ENCODE peak calls at places on chromosomes 2 and 18, in eight cellular contexts. E is tibial nerve, O is cardiac muscle cell, X is PC-3, C is SJSA1, L is lower lobe of right lung, J is kidney, H is right cardiac atrium. V is an unnamed sample. For H3K4me1, the result is how much of the 10 kb centered on the place peaks cover.

GRCh38 chr2:54708584-54709340 is 14.7 kb upstream of the EML6 start:
- DNase-seq in E (no peak), O (no peak), X (no peak), H (peak), C (no peak), L (peak), J (peak), V (peak)

GRCh38 chr2:114038710-114039109 is 148.8 kb downstream of the ACTR3 start:
- DNase-seq in X (no peak), E (no peak), H (no peak), L (no peak), C (no peak), J (no peak), O (no peak), V (no peak)

GRCh38 chr18:6744816-6745455 is 15.4 kb downstream of the ARHGAP28 start:
- DNase-seq in C (no peak), H (no peak), X (no peak), J (no peak), L (no peak), O (no peak), E (no peak), V (no peak)

GRCh38 chr2:27653397-27653796 is 10.0 kb downstream of the SUPT7L start:
- DNase-seq in H (no peak), O (no peak), E (no peak), L (no peak), C (no peak), J (no peak), X (peak), V (no peak)

GRCh38 chr18:12838178-12838634 is 45.8 kb downstream of the PTPN2 start:
- DNase-seq in H (no peak), J (peak), O (no peak), C (peak), X (peak), E (no peak), L (peak), V (no peak)

GRCh38 chr2:207289295-207290018 is 123.7 kb upstream of the KLF7 start:
- DNase-seq in O (no peak), J (no peak), L (no peak), H (no peak), C (no peak), X (peak), E (no peak), V (no peak)

GRCh38 chr2:238945433-238946150 is 97.7 kb downstream of the TWIST2 start:
- DNase-seq in L (no peak), E (peak), C (peak), H (peak), O (no peak), J (no peak), X (peak), V (peak)

GRCh38 chr18:24818451-24818850 is 358.0 kb downstream of the HRH4 start:
- DNase-seq in E (no peak), L (no peak), O (no peak), X (no peak), C (no peak), H (no peak), J (no peak), V (no peak)

GRCh38 chr2:3189076-3189591 is 188.5 kb downstream of the EIPR1 start:
- DNase-seq in E (no peak), J (peak), O (no peak), H (peak), L (peak), X (peak), C (no peak), V (no peak)

GRCh38 chr18:8177330-8178016 is 431.8 kb upstream of the RAB12 start:
- DNase-seq in O (peak), L (no peak), X (peak), C (no peak), H (no peak), E (no peak), J (no peak), V (no peak)

GRCh38 chr18:48924621-48925601 is 25.9 kb downstream of the SMAD7 start:
- DNase-seq in J (peak), E (no peak), H (peak), C (no peak), X (no peak), O (no peak), L (no peak), V (no peak)

GRCh38 chr2:142033393-142033792 is 97.4 kb downstream of the LRP1B start:
- DNase-seq in X (peak), C (no peak), O (peak), E (no peak), L (no peak), J (no peak), H (no peak), V (no peak)

GRCh38 chr2:166643980-166644379 is 149.9 kb upstream of the SCN7A start:
- DNase-seq in E (no peak), H (no peak), X (no peak), J (no peak), O (no peak), C (no peak), L (no peak), V (no peak)

GRCh38 chr2:175855794-175856453 is 146.1 kb downstream of the LNPK start:
- DNase-seq in O (peak), H (peak), L (no peak), J (no peak), X (peak), C (peak), E (no peak), V (peak)

GRCh38 chr2:45273412-45274189 is 264.3 kb upstream of the SIX2 start:
- DNase-seq in C (no peak), H (no peak), E (no peak), O (no peak), J (no peak), X (peak), L (no peak), V (no peak)

GRCh38 chr2:170122883-170123547 is 54.9 kb upstream of the MYO3B start:
- DNase-seq in O (no peak), H (no peak), X (peak), J (no peak), L (no peak), E (no peak), C (no peak), V (no peak)

GRCh38 chr18:58638446-58638845 is 9.6 kb upstream of the ALPK2 start:
- DNase-seq in C (no peak), L (no peak), X (no peak), O (no peak), E (no peak), J (no peak), H (no peak), V (no peak)

GRCh38 chr2:49839818-49840217 is 685.5 kb upstream of the FSHR start:
- DNase-seq in H (no peak), C (no peak), O (no peak), E (no peak), L (no peak), J (no peak), X (no peak), V (no peak)

GRCh38 chr2:207219716-207220414 is 54.1 kb upstream of the KLF7 start:
- DNase-seq in X (peak), H (no peak), E (no peak), C (peak), J (no peak), L (no peak), O (no peak), V (no peak)

GRCh38 chr18:74631242-74632087 is 33.8 kb downstream of the ZNF407 start:
- DNase-seq in L (no peak), X (no peak), J (no peak), O (no peak), E (no peak), H (no peak), C (no peak), V (no peak)

GRCh38 chr2:144512421-144513272 is 7.3 kb downstream of the ZEB2 start:
- DNase-seq in O (no peak), H (no peak), J (no peak), C (no peak), L (no peak), E (no peak), X (no peak), V (no peak)

GRCh38 chr2:236572482-236572881 is 2.9 kb downstream of the ACKR3 start:
- DNase-seq in X (no peak), H (peak), L (no peak), J (no peak), E (no peak), C (no peak), O (no peak), V (peak)

GRCh38 chr18:70194227-70194890 is 11.1 kb downstream of the RTTN start:
- DNase-seq in O (no peak), E (no peak), J (no peak), H (no peak), X (no peak), C (no peak), L (no peak), V (no peak)

GRCh38 chr2:70930371-70931329 is 5.0 kb upstream of the ATP6V1B1 start:
- DNase-seq in J (no peak), L (no peak), H (no peak), X (no peak), C (no peak), E (no peak), O (no peak), V (no peak)

GRCh38 chr2:24490674-24491625 is at the start of gene NCOA1:
- DNase-seq in E (peak), X (peak), C (peak), H (peak), J (peak), O (peak), L (peak), V (peak)

GRCh38 chr2:55917117-55917516 is 6.5 kb downstream of the EFEMP1 start:
- DNase-seq in H (no peak), O (no peak), E (no peak), X (no peak), C (no peak), J (no peak), L (no peak), V (no peak)

GRCh38 chr2:55912926-55913325 is 10.7 kb downstream of the EFEMP1 start:
- DNase-seq in X (no peak), H (no peak), J (no peak), L (no peak), O (no peak), E (no peak), C (no peak), V (no peak)

GRCh38 chr2:55917713-55918390 is 5.7 kb downstream of the EFEMP1 start:
- DNase-seq in X (no peak), E (no peak), L (no peak), C (no peak), H (peak), O (no peak), J (no peak), V (no peak)

GRCh38 chr2:55916473-55917049 is 7.0 kb downstream of the EFEMP1 start:
- DNase-seq in X (no peak), C (no peak), J (no peak), O (no peak), L (no peak), H (no peak), E (no peak), V (no peak)

DNA sequence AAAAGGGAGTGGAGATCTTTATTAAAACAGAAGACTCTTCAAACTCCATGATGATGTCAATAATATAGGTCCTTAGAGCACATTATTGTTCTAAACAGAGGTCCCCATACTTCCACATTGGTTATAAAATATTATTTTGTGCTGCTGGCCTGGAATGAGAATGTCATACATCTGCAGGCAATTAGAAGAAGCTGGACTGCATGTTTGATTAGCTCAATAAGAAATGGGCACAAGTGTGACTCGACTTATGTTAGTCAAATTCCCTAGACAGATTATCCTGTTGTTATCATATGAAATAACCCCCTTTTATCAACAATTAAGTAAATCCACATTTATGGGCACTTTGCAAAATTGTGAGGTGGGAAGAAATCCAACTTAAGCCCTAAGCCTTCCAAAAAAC is 8.8 kb downstream of the EFEMP1 start:
- DNase-seq in X (no peak), E (no peak), C (no peak), O (no peak), J (no peak), H (no peak), L (no peak), V (no peak)
- H3K4me3 ChIP-seq in X (no peak), E (no peak), C (no peak), O (no peak), J (no peak), H (no peak), L (no peak), V (no peak)

GRCh38 chr2:72921866-72922265 is 4.5 kb downstream of the EMX1 start:
- DNase-seq in J (no peak), H (no peak), E (no peak), C (no peak), O (no peak), L (no peak), X (no peak), V (no peak)

GRCh38 chr2:72920317-72921087 is 3.2 kb downstream of the EMX1 start:
- DNase-seq in X (no peak), H (peak), L (no peak), C (peak), O (peak), J (no peak), E (no peak), V (no peak)

GRCh38 chr2:72921088-72921851 is 4.0 kb downstream of the EMX1 start:
- DNase-seq in J (no peak), E (no peak), L (no peak), O (no peak), X (no peak), H (no peak), C (no peak), V (no peak)

GRCh38 chr2:72917875-72918660 is 749 bp downstream of the EMX1 start:
- DNase-seq in E (no peak), H (no peak), L (no peak), J (no peak), X (no peak), C (peak), O (peak), V (no peak)

GRCh38 chr2:72919414-72920316 is 2.3 kb downstream of the EMX1 start:
- DNase-seq in J (no peak), E (no peak), H (no peak), X (no peak), C (peak), O (peak), L (no peak), V (no peak)
- H3K4me1 ChIP-seq in J (under half), E (half or more), H (under half), X (under half), C (under half), O (under half), L (half or more), V (half or more)

GRCh38 chr2:206160124-206160806 is 570 bp downstream of the EEF1B2 start:
- DNase-seq in L (no peak), J (no peak), E (no peak), O (peak), C (no peak), X (no peak), H (no peak), V (no peak)
- H3K27ac ChIP-seq in L (peak), J (peak), E (peak), O (peak), C (peak), X (peak), H (peak), V (peak)

DNA sequence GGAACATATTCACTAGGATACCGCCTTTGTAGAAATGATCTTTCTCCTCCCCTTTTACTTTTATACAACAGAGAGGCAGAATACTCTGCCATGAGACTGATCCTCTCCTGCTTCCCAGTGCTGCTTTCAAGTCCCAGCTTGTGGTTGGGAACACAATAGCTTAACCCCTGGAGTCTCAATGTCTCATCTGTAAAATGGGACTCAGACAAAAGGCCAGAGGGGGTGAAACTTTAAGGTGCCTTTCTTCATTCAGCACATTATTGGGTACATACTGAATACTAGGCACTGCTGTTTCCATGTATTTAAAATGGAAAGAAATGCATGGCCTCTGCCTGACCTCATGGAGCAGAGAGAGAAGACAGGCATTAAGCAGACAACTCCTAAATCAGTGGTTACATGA is 53.8 kb downstream of the MAP4K4 start:
- DNase-seq in H (no peak), L (no peak), X (no peak), O (no peak), J (no peak), E (no peak), C (no peak), V (no peak)
- H3K4me3 ChIP-seq in H (no peak), L (no peak), X (no peak), O (no peak), J (no peak), E (no peak), C (no peak), V (no peak)

DNA sequence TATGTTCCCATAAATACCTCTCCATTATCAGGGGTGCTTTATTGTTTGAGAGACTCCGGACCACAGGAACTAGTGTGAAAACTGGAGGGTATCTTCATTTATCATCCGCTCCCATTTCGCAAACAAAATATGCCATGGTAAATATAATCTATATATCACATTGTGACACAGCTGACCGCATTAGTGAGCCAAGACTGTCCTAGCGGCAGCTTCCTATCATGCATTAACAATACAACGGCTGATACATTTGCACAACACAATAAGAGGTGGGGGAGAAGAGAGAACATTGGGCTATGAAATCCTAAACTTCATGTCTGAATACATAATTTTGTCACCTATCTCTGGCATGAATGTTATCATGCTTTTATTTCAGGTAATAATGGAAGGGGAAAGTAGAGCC is 29.5 kb downstream of the BCL11A start:
- DNase-seq in X (no peak), O (no peak), L (no peak), J (no peak), E (no peak), H (no peak), C (no peak), V (no peak)
- H3K4me1 ChIP-seq in X (under half), O (under half), L (under half), J (under half), E (under half), H (under half), C (under half), V (half or more)

DNA sequence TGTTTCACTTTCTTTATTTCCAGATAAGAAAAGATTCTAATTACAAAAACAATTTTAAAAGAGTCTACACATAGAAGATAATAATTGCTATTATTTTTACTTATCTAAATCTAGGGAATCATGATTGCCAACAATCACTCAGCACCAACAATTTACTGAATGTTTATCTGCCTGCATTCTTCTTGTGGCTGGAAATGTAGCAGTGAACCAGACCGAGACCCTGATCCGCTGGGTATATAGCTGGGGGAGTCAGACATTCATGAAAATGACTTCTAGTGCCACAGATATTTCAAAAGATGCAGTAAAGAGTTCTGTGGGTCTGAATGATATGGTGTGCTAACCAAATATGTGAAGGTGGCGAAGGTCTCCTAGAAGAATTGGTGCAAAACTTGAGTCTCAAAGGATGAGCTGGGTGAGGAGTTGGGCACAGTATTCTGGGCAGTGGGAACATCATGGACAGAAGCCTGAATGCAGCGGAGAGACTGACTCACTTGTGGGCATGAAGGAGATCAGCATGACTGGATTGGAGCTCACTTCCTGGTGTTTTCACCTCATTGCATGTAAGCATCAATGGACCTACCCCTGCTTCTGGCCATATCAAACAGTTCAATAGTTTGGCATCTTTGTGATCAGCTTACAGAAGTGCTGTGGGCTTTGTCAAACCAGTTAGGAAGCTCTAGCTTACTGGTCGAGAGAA is 26.1 kb upstream of the FN1 start:
- DNase-seq in X (peak), O (no peak), E (no peak), H (no peak), J (no peak), C (no peak), L (no peak), V (no peak)
- H3K27ac ChIP-seq in X (no peak), O (no peak), E (no peak), H (no peak), J (no peak), C (peak), L (no peak), V (no peak)

DNA sequence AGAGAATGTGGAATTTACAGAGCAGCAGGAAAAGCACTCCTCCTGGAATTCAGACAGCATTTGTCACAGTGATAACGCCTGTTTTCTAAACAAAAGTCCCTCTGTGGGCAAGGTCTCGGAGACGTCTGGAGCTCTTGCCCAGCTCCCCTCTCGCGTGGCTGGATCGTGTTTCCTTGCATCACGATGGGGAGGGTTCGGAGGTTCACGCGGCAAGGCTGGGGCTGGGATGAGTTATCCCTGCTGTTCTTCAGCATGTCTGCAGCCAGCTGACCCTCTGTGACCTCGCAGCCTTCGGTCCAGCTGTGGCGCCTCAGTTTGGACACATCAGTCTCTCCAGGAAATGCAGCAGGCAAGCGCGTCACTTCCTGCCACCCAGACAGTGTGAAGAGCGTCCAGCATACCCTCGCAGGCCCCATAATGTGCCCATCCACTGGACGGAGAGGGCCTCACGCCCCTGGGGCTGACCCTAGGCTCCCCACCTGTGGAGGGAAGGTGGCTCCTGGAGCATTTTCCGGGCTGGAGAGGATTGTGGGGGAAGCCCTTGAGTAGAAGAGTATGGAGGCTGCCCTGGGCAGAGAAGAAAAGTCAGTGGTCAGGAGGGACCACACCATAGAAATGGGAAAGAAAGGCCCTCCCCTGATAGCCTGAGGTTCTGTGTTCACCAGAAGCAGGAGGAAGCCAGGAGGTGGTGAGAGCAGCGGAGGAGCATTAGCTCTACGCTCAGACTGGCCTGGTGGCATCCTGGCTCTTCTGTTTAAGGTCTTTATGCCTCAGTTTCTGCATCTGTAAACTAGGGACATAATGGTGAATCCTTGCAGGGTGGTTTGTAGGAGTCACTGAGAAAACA is 30.5 kb downstream of the GLI2 start:
- DNase-seq in C (peak), X (no peak), E (peak), J (peak), L (peak), O (peak), H (peak), V (peak)
- H3K4me3 ChIP-seq in C (no peak), X (no peak), E (no peak), J (no peak), L (no peak), O (no peak), H (no peak), V (no peak)

DNA sequence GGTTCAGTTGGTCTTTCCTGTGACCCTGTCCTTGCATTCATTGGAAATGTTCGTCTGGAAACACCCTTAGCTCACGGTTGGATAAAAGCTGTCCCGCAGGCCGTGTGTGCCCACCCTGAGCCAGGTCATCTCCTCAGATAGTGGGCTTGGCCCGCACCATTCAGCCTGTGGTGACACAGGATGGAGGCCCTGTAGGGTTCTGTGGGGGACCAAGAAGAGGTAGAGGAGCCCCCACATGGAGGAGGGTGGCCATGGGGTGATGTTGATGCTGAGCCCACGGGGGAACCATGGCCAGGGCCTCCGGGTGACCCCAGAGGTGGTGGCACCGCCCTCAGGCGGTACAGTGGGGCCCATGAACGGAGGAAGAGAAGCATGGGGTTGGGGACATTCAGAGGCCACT is 62.7 kb downstream of the ASAP2 start:
- DNase-seq in C (no peak), E (no peak), H (no peak), J (no peak), L (no peak), O (no peak), X (no peak), V (no peak)
- H3K4me1 ChIP-seq in C (under half), E (under half), H (under half), J (under half), L (under half), O (under half), X (under half), V (half or more)

V was measured in left ventricle myocardium inferior.